ENCODE peak calls at places on chromosomes 6 and 20, in seven cellular contexts. B is heart right ventricle; Q is naive thymus-derived CD4-positive, alpha-beta T cell; C is heart left ventricle; S is tibial nerve; N is right atrium auricular region; L is CD8-positive, alpha-beta T cell. G is an unnamed sample. For H3K36me3, the result is how much of the 10 kb centered on the place peaks cover.

GRCh38 chr6:130366011-130366963 is at the start of gene TMEM200A:
- DNase-seq in B (peak), Q (no peak), C (peak), S (no peak), N (no peak), L (no peak), G (no peak)

GRCh38 chr20:44580581-44581268 is 1.7 kb upstream of the PKIG start:
- DNase-seq in B (no peak), Q (no peak), C (no peak), S (no peak), N (no peak), L (no peak), G (no peak)

GRCh38 chr6:130178692-130179091 is 44.1 kb downstream of the SAMD3 start:
- DNase-seq in B (no peak), Q (no peak), C (no peak), S (no peak), N (no peak), L (no peak), G (no peak)

GRCh38 chr20:37071481-37071911 is 24.3 kb downstream of the RBL1 start:
- DNase-seq in B (no peak), Q (peak), C (no peak), S (no peak), N (no peak), L (no peak), G (no peak)

GRCh38 chr6:157263881-157264397 is 59.4 kb downstream of the TMEM242 start:
- DNase-seq in B (no peak), Q (no peak), C (no peak), S (no peak), N (no peak), L (no peak), G (no peak)

GRCh38 chr20:20530428-20531151 is 162.7 kb downstream of the INSM1 start:
- DNase-seq in B (no peak), Q (no peak), C (no peak), S (no peak), N (no peak), L (no peak), G (no peak)

GRCh38 chr6:8879334-8879733 is 444.0 kb upstream of the SLC35B3 start:
- DNase-seq in B (no peak), Q (no peak), C (no peak), S (no peak), N (no peak), L (no peak), G (no peak)

GRCh38 chr6:4649728-4650127 is 126.5 kb upstream of the CDYL start:
- DNase-seq in B (no peak), Q (no peak), C (no peak), S (no peak), N (no peak), L (no peak), G (no peak)

GRCh38 chr6:52160468-52161104 is 25.6 kb upstream of the IL17A start:
- DNase-seq in B (no peak), Q (no peak), C (no peak), S (no peak), N (no peak), L (no peak), G (no peak)

GRCh38 chr6:139648430-139649000 is 274.1 kb upstream of the CITED2 start:
- DNase-seq in B (no peak), Q (no peak), C (peak), S (no peak), N (no peak), L (no peak), G (no peak)

GRCh38 chr6:107153061-107153460 is 37.7 kb upstream of the BEND3 start:
- DNase-seq in B (no peak), Q (no peak), C (no peak), S (no peak), N (no peak), L (no peak), G (no peak)

GRCh38 chr6:8047466-8048292 is 16.5 kb downstream of the BLOC1S5 start:
- DNase-seq in B (no peak), Q (no peak), C (no peak), S (no peak), N (no peak), L (no peak), G (no peak)

GRCh38 chr20:37392441-37393195 is 46.7 kb downstream of the SRC start:
- DNase-seq in B (no peak), Q (no peak), C (no peak), S (no peak), N (no peak), L (no peak), G (no peak)

GRCh38 chr20:10556519-10557083 is 117.2 kb downstream of the JAG1 start:
- DNase-seq in B (no peak), Q (no peak), C (no peak), S (no peak), N (no peak), L (no peak), G (no peak)

GRCh38 chr6:140504776-140505175 is 1130.3 kb upstream of the CITED2 start:
- DNase-seq in B (no peak), Q (no peak), C (no peak), S (no peak), N (no peak), L (no peak), G (no peak)

GRCh38 chr6:50845499-50846108 is 26.9 kb downstream of the TFAP2B start:
- DNase-seq in B (no peak), Q (no peak), C (no peak), S (no peak), N (no peak), L (no peak), G (no peak)

GRCh38 chr6:85458782-85459181 is 8.9 kb downstream of the NT5E start:
- DNase-seq in B (no peak), Q (no peak), C (no peak), S (no peak), N (no peak), L (no peak), G (no peak)

GRCh38 chr6:139912735-139913400 is 538.4 kb upstream of the CITED2 start:
- DNase-seq in B (no peak), Q (no peak), C (no peak), S (no peak), N (no peak), L (no peak), G (no peak)

GRCh38 chr6:147054158-147054557 is 150.1 kb upstream of the STXBP5 start:
- DNase-seq in B (no peak), Q (no peak), C (no peak), S (no peak), N (no peak), L (no peak), G (no peak)

GRCh38 chr6:46421239-46421638 is 70.0 kb downstream of the RCAN2 start:
- DNase-seq in B (no peak), Q (no peak), C (no peak), S (no peak), N (no peak), L (no peak), G (no peak)
- H3K27ac ChIP-seq in B (no peak), Q (no peak), C (no peak), S (no peak), N (peak), L (no peak), G (peak)

DNA sequence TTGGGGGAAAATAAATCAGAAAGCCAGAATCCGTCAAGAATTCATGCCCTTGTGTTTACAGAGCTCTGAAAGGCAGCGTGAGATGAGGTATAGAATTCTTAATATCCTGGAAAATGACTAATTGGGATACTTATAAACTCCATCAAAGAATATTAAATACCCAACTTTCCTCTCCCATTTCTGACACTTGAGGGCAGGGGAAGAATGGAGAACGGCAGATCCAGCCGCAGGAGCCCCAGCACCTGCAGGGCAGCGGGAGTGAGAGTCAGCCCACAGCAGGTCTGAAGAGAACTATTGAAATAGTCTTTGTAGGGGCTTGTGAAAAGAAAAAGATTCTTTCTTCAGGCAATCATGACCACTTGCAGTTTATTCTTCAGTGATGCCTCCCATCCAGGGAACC is 107.2 kb downstream of the AGPAT4 start:
- DNase-seq in B (no peak), Q (no peak), C (no peak), S (no peak), N (no peak), L (no peak), G (no peak)
- H3K36me3 ChIP-seq in B (under half), Q (under half), C (under half), S (under half), N (under half), L (under half), G (under half)

GRCh38 chr6:75612921-75613534 is 11.3 kb downstream of the SENP6 start:
- DNase-seq in B (no peak), Q (no peak), C (no peak), S (no peak), N (no peak), L (no peak), G (no peak)
- H3K4me3 ChIP-seq in B (no peak), Q (no peak), C (no peak), S (no peak), N (no peak), L (no peak), G (no peak)

DNA sequence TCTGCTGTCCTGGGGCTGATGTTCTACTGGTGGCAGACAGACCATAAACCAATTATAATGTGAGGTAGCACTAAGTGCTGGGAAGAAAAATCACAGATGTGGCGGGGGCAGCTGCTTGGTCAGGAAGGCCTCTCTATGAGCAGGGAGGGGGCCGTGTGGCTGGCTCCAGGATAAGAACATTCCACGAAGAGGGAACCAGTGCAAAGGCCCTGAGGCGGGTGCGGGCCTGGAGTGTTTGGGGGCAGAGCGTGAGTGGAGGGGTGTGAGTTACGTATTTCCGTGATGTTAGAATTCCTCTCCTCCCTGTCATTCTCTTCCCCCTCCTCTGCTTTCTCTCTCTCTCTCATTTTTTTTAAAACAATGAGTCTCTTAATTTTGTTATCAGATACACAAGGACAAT is 67.2 kb downstream of the CEBPB start:
- DNase-seq in B (no peak), Q (no peak), C (no peak), S (no peak), N (no peak), L (no peak), G (no peak)
- H3K27ac ChIP-seq in B (no peak), Q (no peak), C (no peak), S (no peak), N (no peak), L (no peak), G (no peak)

GRCh38 chr6:33440649-33441309 is 13.6 kb upstream of the ZBTB9 start:
- DNase-seq in B (no peak), Q (no peak), C (no peak), S (no peak), N (no peak), L (no peak), G (no peak)
- H3K36me3 ChIP-seq in B (under half), Q (half or more), C (half or more), S (half or more), N (under half), L (half or more), G (half or more)

GRCh38 chr6:10690651-10691445 is 3.6 kb downstream of the C6orf52 start:
- DNase-seq in B (no peak), Q (no peak), C (no peak), S (no peak), N (no peak), L (no peak), G (no peak)

GRCh38 chr6:10685092-10685769 is 9.2 kb downstream of the C6orf52 start:
- DNase-seq in B (no peak), Q (no peak), C (no peak), S (no peak), N (no peak), L (no peak), G (no peak)

GRCh38 chr6:10686901-10687300 is 7.5 kb downstream of the C6orf52 start:
- DNase-seq in B (no peak), Q (no peak), C (no peak), S (no peak), N (no peak), L (no peak), G (no peak)

GRCh38 chr6:10684618-10685017 is 9.8 kb downstream of the C6orf52 start:
- DNase-seq in B (no peak), Q (no peak), C (no peak), S (no peak), N (no peak), L (no peak), G (no peak)

DNA sequence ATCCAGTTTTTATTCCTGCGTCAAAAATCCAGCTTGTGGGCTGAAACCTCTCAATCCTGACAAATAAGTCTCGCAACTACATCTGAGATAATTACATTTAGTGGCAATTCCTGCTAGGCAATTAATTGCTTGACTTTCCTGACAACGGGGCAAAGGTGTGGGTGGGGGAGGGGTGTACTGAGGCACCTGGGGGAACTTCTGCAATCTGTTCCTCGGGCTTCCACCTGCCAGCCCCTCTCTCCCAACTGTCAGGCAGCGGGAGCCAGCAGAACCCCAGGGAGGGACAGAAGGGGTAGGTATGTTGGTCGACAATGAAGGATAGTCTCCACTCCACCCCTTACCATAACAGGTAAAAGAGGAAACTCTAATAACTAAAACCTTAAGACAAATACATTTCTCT is 6.8 kb downstream of the C6orf52 start:
- DNase-seq in B (no peak), Q (no peak), C (no peak), S (no peak), N (no peak), L (no peak), G (no peak)
- H3K4me3 ChIP-seq in B (no peak), Q (no peak), C (no peak), S (no peak), N (no peak), L (no peak), G (no peak)

GRCh38 chr6:35498407-35499045 is 1.6 kb upstream of the TEAD3 start:
- DNase-seq in B (peak), Q (no peak), C (no peak), S (no peak), N (no peak), L (no peak), G (no peak)

GRCh38 chr6:35496036-35496850 is 636 bp downstream of the TEAD3 start:
- DNase-seq in B (peak), Q (no peak), C (peak), S (peak), N (no peak), L (no peak), G (peak)

GRCh38 chr6:35497571-35498406 is 910 bp upstream of the TEAD3 start:
- DNase-seq in B (peak), Q (peak), C (peak), S (peak), N (no peak), L (no peak), G (no peak)

GRCh38 chr6:35495258-35496035 is 1.4 kb downstream of the TEAD3 start:
- DNase-seq in B (no peak), Q (no peak), C (no peak), S (no peak), N (no peak), L (no peak), G (no peak)

DNA sequence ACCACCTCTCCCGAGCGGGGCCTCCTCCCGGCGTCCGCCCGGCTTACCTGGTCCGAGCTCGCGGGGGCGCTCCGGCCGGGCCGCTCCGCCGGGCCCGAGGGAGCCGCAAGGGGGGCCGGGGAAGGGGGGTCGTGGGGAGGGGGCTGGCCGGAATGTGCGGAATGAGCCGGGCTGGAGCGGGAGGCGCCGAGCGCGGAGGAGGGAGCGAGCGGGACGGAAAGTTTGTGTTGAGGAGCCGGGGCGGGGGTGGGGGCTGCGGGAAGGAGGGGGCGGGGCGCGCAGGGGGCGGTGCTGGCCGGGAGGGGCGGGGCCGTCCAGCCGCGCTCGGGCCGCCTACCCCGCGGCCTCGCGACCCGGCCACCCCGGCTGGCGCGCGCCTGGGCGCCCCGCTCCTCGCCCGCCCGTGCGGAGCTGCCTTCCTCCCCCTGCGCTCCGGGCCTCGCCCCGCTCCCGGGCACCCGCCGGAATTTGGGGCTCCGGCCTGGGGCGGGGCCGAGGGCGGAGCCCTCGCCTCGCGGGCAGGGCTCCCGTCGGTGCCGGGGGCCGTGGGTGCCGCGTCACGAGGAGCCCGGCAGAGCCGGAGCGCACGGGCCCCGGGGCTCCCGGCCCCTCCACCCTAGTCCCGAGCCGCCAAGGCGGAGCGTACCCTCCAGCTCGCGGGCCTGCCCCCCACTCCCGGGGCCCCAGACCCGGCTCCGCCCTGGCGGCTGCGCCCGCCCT is at the start of gene TEAD3:
- DNase-seq in B (peak), Q (peak), C (peak), S (no peak), N (no peak), L (no peak), G (peak)
- H3K27ac ChIP-seq in B (peak), Q (peak), C (peak), S (peak), N (peak), L (no peak), G (peak)

GRCh38 chr6:56643379-56644089 is 845 bp upstream of the DST start:
- DNase-seq in B (no peak), Q (no peak), C (no peak), S (no peak), N (no peak), L (no peak), G (no peak)
- H3K36me3 ChIP-seq in B (under half), Q (under half), C (under half), S (under half), N (under half), L (under half), G (under half)

GRCh38 chr6:168666170-168666569 is 225.2 kb downstream of the SMOC2 start:
- DNase-seq in B (no peak), Q (no peak), C (no peak), S (no peak), N (no peak), L (no peak), G (no peak)

GRCh38 chr6:168671028-168671862 is 230.3 kb downstream of the SMOC2 start:
- DNase-seq in B (no peak), Q (no peak), C (no peak), S (no peak), N (peak), L (no peak), G (peak)

GRCh38 chr6:168670386-168670985 is 229.5 kb downstream of the SMOC2 start:
- DNase-seq in B (no peak), Q (no peak), C (no peak), S (no peak), N (no peak), L (no peak), G (no peak)

GRCh38 chr6:168666751-168667427 is 225.9 kb downstream of the SMOC2 start:
- DNase-seq in B (no peak), Q (no peak), C (no peak), S (no peak), N (no peak), L (no peak), G (peak)

GRCh38 chr6:168667428-168667805 is 226.4 kb downstream of the SMOC2 start:
- DNase-seq in B (no peak), Q (no peak), C (no peak), S (no peak), N (no peak), L (no peak), G (no peak)
- H3K4me3 ChIP-seq in B (no peak), Q (no peak), C (no peak), S (no peak), N (no peak), L (no peak), G (no peak)

GRCh38 chr6:105800398-105800797 is 285.7 kb upstream of the PRDM1 start:
- DNase-seq in B (no peak), Q (no peak), C (no peak), S (no peak), N (no peak), L (no peak), G (no peak)

GRCh38 chr6:105804000-105804399 is 282.1 kb upstream of the PRDM1 start:
- DNase-seq in B (no peak), Q (no peak), C (no peak), S (no peak), N (no peak), L (no peak), G (no peak)

GRCh38 chr6:105805581-105806023 is 280.5 kb upstream of the PRDM1 start:
- DNase-seq in B (no peak), Q (no peak), C (no peak), S (no peak), N (no peak), L (no peak), G (no peak)

GRCh38 chr6:105804436-105804835 is 281.7 kb upstream of the PRDM1 start:
- DNase-seq in B (no peak), Q (no peak), C (no peak), S (no peak), N (no peak), L (no peak), G (no peak)

DNA sequence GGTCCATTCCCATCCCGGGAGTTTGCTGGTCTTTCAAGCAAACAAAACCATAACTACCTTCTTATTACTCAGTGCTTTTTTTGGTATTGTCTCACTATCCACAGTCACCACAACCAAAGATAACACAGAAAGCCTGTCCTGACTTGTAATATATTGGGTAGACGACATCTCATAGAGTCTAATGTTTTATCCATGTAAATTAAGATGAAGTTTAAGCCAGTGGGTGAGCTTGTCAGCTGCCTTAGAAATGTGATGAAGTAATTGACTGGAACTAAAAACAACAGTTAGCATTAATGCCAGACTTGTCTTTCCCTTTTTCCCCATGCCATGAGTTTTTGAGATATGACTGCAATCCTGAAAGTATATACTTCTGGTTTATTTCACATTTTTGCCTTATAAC is 282.7 kb upstream of the PRDM1 start:
- DNase-seq in B (no peak), Q (no peak), C (no peak), S (no peak), N (no peak), L (no peak), G (no peak)
- H3K27ac ChIP-seq in B (no peak), Q (no peak), C (no peak), S (no peak), N (no peak), L (no peak), G (no peak)